ENCODE peak calls at places on chromosomes 5 and 9, in five cellular contexts. G, H, C, Z and L are unnamed samples.
A peak's percentile ranks its signal among the peaks of the same experiment; 100 is the strongest.

GRCh38 chr5:80957031-80957761 is 3.0 kb upstream of the RASGRF2 start:
- DNase-seq in H (no peak), C (no peak), Z (no peak), G (peak; percentile 64), L (peak; percentile 58)

GRCh38 chr9:94680621-94681020 is 41.3 kb upstream of the FBP1 start:
- DNase-seq in Z (no peak), G (no peak), C (no peak), H (no peak), L (no peak)

GRCh38 chr5:137142371-137143243 is 356.5 kb downstream of the SPOCK1 start:
- DNase-seq in Z (peak; percentile 86), C (peak; percentile 21), H (no peak), G (peak; percentile 61), L (no peak)

GRCh38 chr9:109538346-109538745 is 40.2 kb upstream of the PTPN3 start:
- DNase-seq in G (no peak), Z (no peak), C (no peak), H (no peak), L (no peak)

GRCh38 chr5:65760504-65761275 is 38.7 kb downstream of the NLN start:
- DNase-seq in Z (peak; percentile 88), C (peak; percentile 29), G (no peak), H (peak; percentile 28), L (no peak)

GRCh38 chr5:126065061-126065460 is 358.1 kb upstream of the GRAMD2B start:
- DNase-seq in C (no peak), Z (no peak), H (no peak), G (no peak), L (no peak)

GRCh38 chr5:173880306-173880985 is 7.7 kb upstream of the CPEB4 start:
- DNase-seq in Z (peak; percentile 66), C (no peak), G (no peak), H (no peak), L (no peak)

GRCh38 chr9:30773427-30773826 is 1611.0 kb upstream of the ACO1 start:
- DNase-seq in C (no peak), H (no peak), G (no peak), Z (no peak), L (no peak)

GRCh38 chr9:7088598-7088997 is 330.8 kb downstream of the KDM4C start:
- DNase-seq in C (no peak), Z (peak; percentile 19), H (no peak), G (no peak), L (no peak)

GRCh38 chr5:9707766-9708462 is 77.8 kb upstream of the TAS2R1 start:
- DNase-seq in G (no peak), C (no peak), Z (no peak), H (no peak), L (no peak)

GRCh38 chr9:131738838-131739191 is 1.1 kb downstream of the RAPGEF1 start:
- DNase-seq in Z (no peak), C (peak; percentile 73), H (no peak), G (no peak), L (peak; percentile 48)

GRCh38 chr5:176818391-176819098 is 8.2 kb downstream of the UNC5A start:
- DNase-seq in Z (no peak), G (no peak), H (peak; percentile 27), C (no peak), L (no peak)

GRCh38 chr5:98907951-98908350 is 20.9 kb downstream of the CHD1 start:
- DNase-seq in H (no peak), C (no peak), G (no peak), Z (no peak), L (no peak)

GRCh38 chr9:34716711-34717110 is 6.8 kb upstream of the CCL21 start:
- DNase-seq in G (no peak), C (no peak), H (no peak), Z (no peak), L (no peak)

GRCh38 chr5:72347801-72348305 is 27.7 kb downstream of the PTCD2 start:
- DNase-seq in C (peak; percentile 40), Z (peak; percentile 95), H (no peak), G (no peak), L (no peak)

GRCh38 chr5:7565559-7565958 is 169.6 kb downstream of the ADCY2 start:
- DNase-seq in Z (no peak), C (no peak), G (no peak), H (no peak), L (no peak)

GRCh38 chr5:95771109-95771708 is 40.1 kb downstream of the RHOBTB3 start:
- DNase-seq in C (peak; percentile 24), H (no peak), G (no peak), Z (peak; percentile 43), L (no peak)

GRCh38 chr5:78660401-78660800 is 11.8 kb upstream of the LHFPL2 start:
- DNase-seq in G (no peak), C (no peak), Z (no peak), H (no peak), L (no peak)

GRCh38 chr9:123835821-123836220 is 94.1 kb downstream of the DENND1A start:
- DNase-seq in G (no peak), Z (no peak), C (no peak), H (no peak), L (no peak)

GRCh38 chr9:114844766-114845165 is 38.9 kb upstream of the TNFSF15 start:
- DNase-seq in C (no peak), Z (no peak), G (no peak), H (no peak), L (no peak)

GRCh38 chr9:98495530-98495929 is 213.2 kb downstream of the GABBR2 start:
- DNase-seq in G (no peak), Z (no peak), C (no peak), H (no peak), L (no peak)

GRCh38 chr5:122629278-122629677 is 145.6 kb upstream of the SNX2 start:
- DNase-seq in Z (no peak), C (no peak), H (no peak), G (no peak), L (no peak)

GRCh38 chr9:18566125-18566524 is 92.2 kb downstream of the ADAMTSL1 start:
- DNase-seq in G (no peak), Z (peak; percentile 48), C (no peak), H (no peak), L (no peak)

GRCh38 chr9:18564018-18564880 is 90.3 kb downstream of the ADAMTSL1 start:
- DNase-seq in Z (no peak), H (no peak), G (no peak), C (no peak), L (no peak)

GRCh38 chr9:18573157-18573556 is 99.2 kb downstream of the ADAMTSL1 start:
- DNase-seq in C (no peak), H (no peak), G (no peak), Z (no peak), L (no peak)

GRCh38 chr9:18569941-18570630 is 96.1 kb downstream of the ADAMTSL1 start:
- DNase-seq in C (no peak), Z (no peak), G (no peak), H (no peak), L (no peak)

DNA sequence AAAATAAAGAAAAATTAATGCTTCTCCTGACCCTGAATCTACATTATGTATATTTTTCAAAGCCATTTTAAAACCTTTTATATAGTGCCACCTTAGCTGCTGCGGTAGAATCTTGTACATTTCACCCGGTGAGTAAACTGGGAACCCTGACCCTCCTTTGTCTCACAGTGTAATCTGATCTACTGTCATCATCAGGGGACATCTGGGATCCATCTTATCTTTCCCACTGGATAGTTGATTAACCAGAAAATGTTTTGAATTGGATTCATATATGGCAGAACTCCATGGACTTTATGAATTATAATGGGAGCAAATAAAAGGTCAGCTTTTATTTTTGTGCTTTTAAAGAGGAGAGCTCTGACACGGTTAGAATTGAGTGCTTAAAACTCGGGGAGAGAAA is 95.0 kb downstream of the ADAMTSL1 start:
- DNase-seq in H (no peak), Z (no peak), C (no peak), G (no peak), L (no peak)
- H3K4me1 ChIP-seq in H (no peaks in the 10 kb centered on the region), Z (no peaks in the 10 kb centered on the region), C (no peaks in the 10 kb centered on the region), G (peaks cover 11% of the 10 kb centered on the region), L (no peaks in the 10 kb centered on the region)

GRCh38 chr5:59597690-59598546 is 295.6 kb downstream of the PDE4D start:
- DNase-seq in C (no peak), H (no peak), G (no peak), Z (no peak), L (no peak)
- H3K4me3 ChIP-seq in C (no peak overlapping the region), H (no peak overlapping the region), G (no peak overlapping the region), Z (no peak overlapping the region), L (no peak overlapping the region)

GRCh38 chr9:9003184-9003583 is 1203.6 kb upstream of the DMAC1 start:
- DNase-seq in H (no peak), C (peak; percentile 42), Z (peak; percentile 5), G (no peak), L (peak; percentile 72)
- H3K27me3 ChIP-seq in H (no peaks in the 10 kb centered on the region), C (no peaks in the 10 kb centered on the region), Z (no peaks in the 10 kb centered on the region), G (no peaks in the 10 kb centered on the region), L (no peaks in the 10 kb centered on the region)

GRCh38 chr9:72476100-72476499 is 45.3 kb upstream of the TMC1 start:
- DNase-seq in G (no peak), H (no peak), Z (no peak), C (peak; percentile 38), L (no peak)

GRCh38 chr9:72478993-72479392 is 42.4 kb upstream of the TMC1 start:
- DNase-seq in C (no peak), G (no peak), Z (peak; percentile 34), H (no peak), L (no peak)

GRCh38 chr9:72477862-72478564 is 43.4 kb upstream of the TMC1 start:
- DNase-seq in Z (peak; percentile 73), G (peak; percentile 66), H (no peak), C (peak; percentile 86), L (no peak)

GRCh38 chr9:72474676-72475075 is 46.7 kb upstream of the TMC1 start:
- DNase-seq in C (no peak), H (no peak), Z (no peak), G (no peak), L (no peak)

DNA sequence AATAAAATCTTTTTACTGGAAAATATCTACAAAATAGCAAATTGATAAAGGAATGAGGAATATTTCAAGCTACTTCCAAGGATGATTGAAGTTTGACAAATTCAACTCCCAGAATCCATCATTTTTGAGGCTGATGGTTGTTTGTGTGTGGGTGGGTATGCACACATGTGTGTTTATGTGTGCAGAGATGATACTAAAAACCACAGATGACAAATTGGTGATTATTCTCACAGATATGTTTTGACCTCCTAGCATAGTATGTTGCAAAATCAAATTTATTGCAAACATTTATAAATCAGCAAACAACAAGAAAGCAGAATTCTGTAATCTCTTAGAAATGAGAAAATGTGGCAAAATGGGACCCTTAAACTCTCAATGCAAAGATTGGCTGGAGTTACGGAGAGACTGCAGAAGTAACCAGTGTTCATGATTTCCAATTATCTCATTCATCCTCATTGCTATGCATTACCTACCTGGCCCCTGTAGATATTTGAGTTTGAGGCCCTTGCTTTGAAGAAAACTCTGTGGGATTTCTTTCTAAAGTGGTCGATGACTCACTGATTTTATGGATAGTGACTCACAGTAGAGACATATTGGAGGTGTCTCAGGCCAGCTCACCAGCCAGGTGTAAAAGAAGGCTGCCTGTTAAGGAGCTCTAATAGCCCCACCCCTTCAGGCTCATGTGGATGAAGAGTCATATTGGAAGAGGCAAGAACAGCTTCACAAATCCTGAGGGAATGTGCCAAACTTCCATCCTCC is 44.6 kb upstream of the TMC1 start:
- DNase-seq in C (peak; percentile 89), Z (no peak), H (no peak), G (no peak), L (no peak)
- H3K4me1 ChIP-seq in C (peaks cover 38% of the 10 kb centered on the region), Z (peaks cover 9% of the 10 kb centered on the region), H (peaks cover 6% of the 10 kb centered on the region), G (peaks cover 51% of the 10 kb centered on the region), L (peaks cover 15% of the 10 kb centered on the region)

DNA sequence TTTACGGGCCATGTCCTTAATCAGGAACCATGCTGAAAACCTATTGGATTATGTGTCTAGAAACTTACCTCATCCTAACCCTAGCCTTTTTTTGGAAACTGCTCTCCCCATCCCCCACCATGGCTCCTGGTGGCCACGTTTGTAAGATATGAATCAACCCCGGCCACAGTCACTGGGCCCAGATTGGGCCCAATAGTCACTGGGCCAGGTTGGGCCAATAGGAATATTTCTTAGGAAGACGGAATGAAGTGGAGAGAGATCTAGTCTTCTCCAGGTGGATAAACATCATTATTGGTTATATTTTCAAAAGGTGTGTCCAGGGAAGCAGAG is 468.7 kb downstream of the ARHGEF28 start:
- DNase-seq in C (no peak), H (no peak), Z (no peak), G (no peak), L (no peak)
- H3K4me3 ChIP-seq in C (no peak overlapping the region), H (no peak overlapping the region), Z (no peak overlapping the region), G (no peak overlapping the region), L (no peak overlapping the region)